ENCODE peak calls at places on chromosomes 6 and 20, in eight cellular contexts. W is tibial artery, O is sigmoid colon, I is heart right ventricle, X is PC-3, C is cardiac fibroblast, D is stomach, K is colonic mucosa. S is an unnamed sample.

GRCh38 chr20:45136911-45137310 is 12.6 kb upstream of the WFDC12 start:
- DNase-seq in C (no peak), X (no peak), D (no peak), I (no peak), K (no peak), W (no peak), O (no peak), S (no peak)

GRCh38 chr20:14622796-14623195 is 285.4 kb upstream of the FLRT3 start:
- DNase-seq in D (peak), X (peak), K (no peak), W (no peak), I (no peak), O (no peak), C (peak), S (peak)

GRCh38 chr20:54103762-54104600 is 33.6 kb upstream of the BCAS1 start:
- DNase-seq in X (no peak), I (no peak), D (no peak), O (no peak), C (no peak), K (no peak), W (no peak), S (no peak)

GRCh38 chr6:86856937-86857563 is 80.3 kb upstream of the HTR1E start:
- DNase-seq in I (peak), K (peak), O (no peak), W (no peak), D (peak), X (peak), C (peak), S (peak)

GRCh38 chr20:32482251-32483220 is 102.6 kb downstream of the NOL4L start:
- DNase-seq in O (peak), W (no peak), X (peak), I (peak), D (peak), C (peak), K (peak), S (no peak)

GRCh38 chr20:11153819-11154218 is 480.0 kb upstream of the JAG1 start:
- DNase-seq in K (no peak), W (no peak), D (no peak), O (no peak), C (peak), I (no peak), X (peak), S (peak)

GRCh38 chr6:99349620-99350141 is at the start of gene FAXC:
- DNase-seq in W (peak), D (peak), I (no peak), C (peak), O (peak), K (peak), X (peak), S (no peak)

GRCh38 chr6:18601515-18602035 is 214.4 kb downstream of the RNF144B start:
- DNase-seq in I (no peak), X (no peak), D (no peak), W (no peak), K (no peak), O (no peak), C (no peak), S (no peak)

GRCh38 chr20:24995741-24996448 is 3.3 kb upstream of the APMAP start:
- DNase-seq in K (peak), X (peak), D (no peak), C (peak), I (no peak), W (peak), O (peak), S (peak)

GRCh38 chr20:22729180-22729579 is 144.8 kb upstream of the FOXA2 start:
- DNase-seq in W (no peak), D (no peak), K (peak), C (no peak), X (peak), I (no peak), O (no peak), S (no peak)

GRCh38 chr20:61704661-61705060 is 361.0 kb downstream of the TAF4 start:
- DNase-seq in X (no peak), K (no peak), I (no peak), W (no peak), O (no peak), D (no peak), C (no peak), S (no peak)

GRCh38 chr6:116108836-116109235 is 8.2 kb downstream of the NT5DC1 start:
- DNase-seq in W (no peak), D (no peak), C (no peak), X (no peak), I (no peak), K (no peak), O (no peak), S (no peak)

GRCh38 chr6:140833396-140833795 is 1299.3 kb upstream of the GJE1 start:
- DNase-seq in D (no peak), O (no peak), X (no peak), K (no peak), W (no peak), I (no peak), C (no peak), S (no peak)

GRCh38 chr6:34633785-34634184 is 62.8 kb downstream of the ILRUN start:
- DNase-seq in W (no peak), I (no peak), D (no peak), O (no peak), X (no peak), C (no peak), K (no peak), S (no peak)

GRCh38 chr6:31091680-31092079 is 20.7 kb downstream of the C6orf15 start:
- DNase-seq in C (no peak), K (peak), O (no peak), D (no peak), I (no peak), W (no peak), X (no peak), S (no peak)

GRCh38 chr20:22795897-22796296 is 211.5 kb upstream of the FOXA2 start:
- DNase-seq in O (peak), D (peak), K (peak), X (peak), I (peak), W (peak), C (peak), S (peak)

GRCh38 chr6:79257381-79258205 is 23.1 kb upstream of the HMGN3 start:
- DNase-seq in O (no peak), W (no peak), C (peak), D (no peak), I (no peak), X (peak), K (no peak), S (peak)

GRCh38 chr6:89859744-89860143 is 30.1 kb downstream of the CASP8AP2 start:
- DNase-seq in K (no peak), C (no peak), W (no peak), D (no peak), X (no peak), I (no peak), O (no peak), S (no peak)

GRCh38 chr20:12554416-12554815 is 454.4 kb upstream of the SPTLC3 start:
- DNase-seq in W (no peak), K (no peak), D (no peak), X (peak), C (no peak), I (no peak), O (no peak), S (no peak)

GRCh38 chr6:161168281-161168891 is 105.5 kb downstream of the AGPAT4 start:
- DNase-seq in K (peak), O (no peak), X (peak), C (peak), I (peak), D (no peak), W (no peak), S (peak)

GRCh38 chr6:102736941-102737368 is 1343.4 kb downstream of the GRIK2 start:
- DNase-seq in I (no peak), D (no peak), X (peak), C (peak), W (no peak), O (no peak), K (no peak), S (peak)

GRCh38 chr20:3222635-3223600 is 13.6 kb downstream of the ITPA start:
- DNase-seq in I (peak), D (no peak), W (no peak), X (peak), O (no peak), C (no peak), K (no peak), S (no peak)

GRCh38 chr20:7980332-7981046 is 39.1 kb downstream of the TMX4 start:
- DNase-seq in X (peak), C (peak), I (no peak), K (no peak), O (no peak), W (no peak), D (no peak), S (peak)

GRCh38 chr20:17059465-17059864 is 167.4 kb upstream of the PCSK2 start:
- DNase-seq in D (no peak), W (no peak), O (no peak), I (no peak), K (no peak), X (peak), C (no peak), S (peak)

GRCh38 chr20:48705208-48706115 is 122.3 kb downstream of the PREX1 start:
- DNase-seq in D (no peak), W (no peak), O (peak), I (no peak), K (no peak), C (no peak), X (no peak), S (no peak)

GRCh38 chr6:53302678-53303360 is 45.9 kb downstream of the ELOVL5 start:
- DNase-seq in K (no peak), O (no peak), X (peak), C (peak), D (no peak), W (no peak), I (no peak), S (peak)
- H3K4me3 ChIP-seq in K (no peak), O (peak), X (peak), C (no peak), D (no peak), W (no peak), I (no peak), S (no peak)

GRCh38 chr6:167574431-167575097 is 249.7 kb downstream of the TTLL2 start:
- DNase-seq in W (peak), X (no peak), I (no peak), O (peak), D (no peak), C (peak), K (peak), S (no peak)

GRCh38 chr6:167576050-167576741 is 250.5 kb upstream of the AFDN start:
- DNase-seq in W (no peak), I (no peak), X (no peak), K (peak), D (no peak), C (no peak), O (peak), S (no peak)

GRCh38 chr6:167576798-167577528 is 249.7 kb upstream of the AFDN start:
- DNase-seq in W (no peak), I (no peak), C (no peak), O (peak), X (no peak), D (no peak), K (peak), S (no peak)

GRCh38 chr6:167573461-167574215 is 248.8 kb downstream of the TTLL2 start:
- DNase-seq in O (peak), I (no peak), W (peak), X (no peak), K (peak), C (peak), D (no peak), S (peak)

GRCh38 chr6:167575201-167575696 is 250.4 kb downstream of the TTLL2 start:
- DNase-seq in D (no peak), X (no peak), C (peak), W (no peak), K (peak), O (peak), I (no peak), S (no peak)
- H3K4me3 ChIP-seq in D (no peak), X (no peak), C (no peak), W (peak), K (no peak), O (no peak), I (no peak), S (no peak)

GRCh38 chr6:127341471-127342202 is 1.8 kb downstream of the ECHDC1 start:
- DNase-seq in C (no peak), K (no peak), I (no peak), O (no peak), D (no peak), W (no peak), X (peak), S (no peak)
- H3K4me3 ChIP-seq in C (peak), K (peak), I (no peak), O (peak), D (peak), W (peak), X (peak), S (peak)

DNA sequence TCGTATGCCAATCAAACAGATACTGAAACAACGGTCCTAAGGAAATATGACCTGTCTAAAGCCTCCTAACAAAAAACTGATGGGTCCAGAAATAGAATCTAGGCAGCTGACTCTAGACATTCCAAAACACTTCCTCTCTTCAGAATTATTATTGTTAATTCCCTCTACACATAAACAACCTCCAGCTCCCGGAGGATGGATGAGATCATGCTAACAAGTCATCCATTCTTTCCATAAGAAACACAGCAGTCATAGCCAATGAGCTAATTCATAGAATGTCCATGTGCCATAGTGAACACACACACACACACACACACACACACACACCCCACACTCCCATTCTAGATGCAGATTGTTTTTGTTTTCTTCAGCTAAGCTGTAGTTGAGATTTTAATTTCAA is 44.3 kb downstream of the HDGFL1 start:
- DNase-seq in D (no peak), X (no peak), K (no peak), I (peak), O (no peak), W (no peak), C (peak), S (peak)
- H3K4me3 ChIP-seq in D (no peak), X (no peak), K (no peak), I (no peak), O (no peak), W (no peak), C (no peak), S (no peak)

DNA sequence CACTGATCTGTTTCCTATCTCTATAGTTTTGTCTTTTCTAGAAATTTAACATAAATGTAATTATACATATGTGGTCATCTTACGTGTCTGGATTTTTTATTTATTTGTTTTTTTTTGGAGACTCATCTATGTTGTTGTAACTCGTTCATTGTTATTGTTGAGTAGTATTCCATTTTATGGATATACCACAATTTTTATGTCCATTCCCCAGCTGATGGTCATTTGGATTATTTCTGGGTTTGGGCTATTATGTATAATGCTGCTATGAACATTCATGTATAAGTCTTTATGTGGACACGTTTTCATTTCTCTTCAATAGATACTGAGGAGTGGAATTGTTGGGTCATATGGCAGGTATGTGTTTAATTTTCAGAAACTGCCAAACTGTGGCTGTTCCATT is 10.2 kb downstream of the DZANK1 start:
- DNase-seq in O (no peak), I (no peak), D (no peak), K (no peak), C (no peak), W (no peak), X (no peak), S (no peak)
- H3K4me3 ChIP-seq in O (no peak), I (no peak), D (no peak), K (no peak), C (no peak), W (no peak), X (no peak), S (no peak)

GRCh38 chr6:42354707-42355106 is 97.0 kb downstream of the TRERF1 start:
- DNase-seq in K (no peak), D (no peak), C (no peak), O (no peak), W (no peak), X (no peak), I (no peak), S (peak)

GRCh38 chr6:42361036-42361435 is 90.7 kb downstream of the TRERF1 start:
- DNase-seq in O (peak), W (no peak), D (no peak), X (no peak), K (no peak), C (no peak), I (no peak), S (no peak)

GRCh38 chr6:42363906-42364859 is 87.5 kb downstream of the TRERF1 start:
- DNase-seq in W (no peak), X (no peak), D (no peak), O (no peak), K (no peak), C (no peak), I (no peak), S (no peak)

GRCh38 chr6:42365021-42365420 is 86.7 kb downstream of the TRERF1 start:
- DNase-seq in O (no peak), K (no peak), I (no peak), D (no peak), W (no peak), C (no peak), X (no peak), S (no peak)

GRCh38 chr6:42359021-42359420 is 92.7 kb downstream of the TRERF1 start:
- DNase-seq in I (no peak), O (peak), K (no peak), D (no peak), C (no peak), X (peak), W (peak), S (no peak)
- H3K4me3 ChIP-seq in I (no peak), O (no peak), K (no peak), D (no peak), C (no peak), X (no peak), W (no peak), S (no peak)

S was measured in astrocyte of the spinal cord.